ENCODE peak calls at places on chromosomes 13 and 19, in seven cellular contexts. B is Calu3, F is upper lobe of left lung, W is stomach, G is GM23338, M is PC-3, O is colonic mucosa. E is an unnamed sample.

GRCh38 chr19:13705928-13706447 is 58.3 kb upstream of the MRI1 start:
- DNase-seq in B (no peak), F (no peak), W (no peak), G (no peak), M (no peak), O (no peak), E (no peak)

GRCh38 chr13:107205318-107206112 is 637.6 kb upstream of the ARGLU1 start:
- DNase-seq in B (peak; percentile 57), F (peak; percentile 70), W (peak; percentile 77), G (peak; percentile 75), M (peak; percentile 60), O (peak; percentile 56), E (peak; percentile 20)

GRCh38 chr13:48828962-48829405 is 146.7 kb upstream of the FNDC3A start:
- DNase-seq in B (peak; percentile 19), F (no peak), W (no peak), G (peak; percentile 41), M (peak; percentile 64), O (no peak), E (no peak)

GRCh38 chr19:35901055-35901644 is 810 bp upstream of the NFKBID start:
- DNase-seq in B (no peak), F (no peak), W (no peak), G (peak; percentile 21), M (peak; percentile 27), O (no peak), E (no peak)

GRCh38 chr19:3046621-3047306 is 15.5 kb downstream of the TLE5 start:
- DNase-seq in B (no peak), F (no peak), W (no peak), G (peak; percentile 79), M (no peak), O (no peak), E (no peak)

GRCh38 chr13:75426421-75426820 is 55.5 kb downstream of the TBC1D4 start:
- DNase-seq in B (no peak), F (no peak), W (no peak), G (no peak), M (no peak), O (no peak), E (no peak)

GRCh38 chr13:53124568-53125094 is 96.0 kb downstream of the OLFM4 start:
- DNase-seq in B (no peak), F (no peak), W (no peak), G (no peak), M (no peak), O (no peak), E (no peak)

GRCh38 chr13:86080340-86080995 is 281.2 kb upstream of the SLITRK6 start:
- DNase-seq in B (no peak), F (no peak), W (no peak), G (no peak), M (peak; percentile 48), O (no peak), E (no peak)

GRCh38 chr13:20264271-20265018 is 32.3 kb upstream of the GJB6 start:
- DNase-seq in B (no peak), F (no peak), W (no peak), G (no peak), M (no peak), O (no peak), E (no peak)

GRCh38 chr19:11164879-11165406 is 9.4 kb upstream of the SPC24 start:
- DNase-seq in B (no peak), F (peak; percentile 24), W (peak; percentile 65), G (no peak), M (no peak), O (peak; percentile 62), E (no peak)

GRCh38 chr19:33293255-33294057 is 8.9 kb downstream of the CEBPA start:
- DNase-seq in B (no peak), F (peak; percentile 74), W (no peak), G (no peak), M (peak; percentile 75), O (peak; percentile 68), E (no peak)

GRCh38 chr13:113759525-113760137 is 605 bp downstream of the TMEM255B start:
- DNase-seq in B (no peak), F (peak; percentile 30), W (peak; percentile 25), G (peak; percentile 31), M (peak; percentile 25), O (no peak), E (no peak)

GRCh38 chr19:14550201-14550754 is 20.9 kb downstream of the TECR start:
- DNase-seq in B (peak; percentile 49), F (no peak), W (peak; percentile 34), G (no peak), M (peak; percentile 50), O (peak; percentile 88), E (no peak)

GRCh38 chr19:752652-753517 is 2.0 kb downstream of the MISP start:
- DNase-seq in B (peak; percentile 87), F (peak; percentile 86), W (peak; percentile 85), G (no peak), M (peak; percentile 94), O (peak; percentile 94), E (no peak)

GRCh38 chr19:33110201-33110910 is 21.6 kb upstream of the WDR88 start:
- DNase-seq in B (no peak), F (no peak), W (no peak), G (no peak), M (no peak), O (no peak), E (no peak)

GRCh38 chr19:32373614-32374295 is 28.3 kb downstream of the ZNF507 start:
- DNase-seq in B (peak; percentile 85), F (peak; percentile 65), W (peak; percentile 27), G (no peak), M (peak; percentile 96), O (peak; percentile 60), E (no peak)

GRCh38 chr13:73025212-73026012 is 33.4 kb upstream of the KLF5 start:
- DNase-seq in B (no peak), F (no peak), W (no peak), G (no peak), M (no peak), O (no peak), E (no peak)

GRCh38 chr13:79662882-79663281 is 181.9 kb downstream of the NDFIP2 start:
- DNase-seq in B (no peak), F (no peak), W (no peak), G (peak; percentile 11), M (peak; percentile 19), O (peak; percentile 21), E (no peak)

GRCh38 chr13:60663788-60664187 is 266.8 kb downstream of the TDRD3 start:
- DNase-seq in B (no peak), F (no peak), W (no peak), G (no peak), M (no peak), O (no peak), E (no peak)

DNA sequence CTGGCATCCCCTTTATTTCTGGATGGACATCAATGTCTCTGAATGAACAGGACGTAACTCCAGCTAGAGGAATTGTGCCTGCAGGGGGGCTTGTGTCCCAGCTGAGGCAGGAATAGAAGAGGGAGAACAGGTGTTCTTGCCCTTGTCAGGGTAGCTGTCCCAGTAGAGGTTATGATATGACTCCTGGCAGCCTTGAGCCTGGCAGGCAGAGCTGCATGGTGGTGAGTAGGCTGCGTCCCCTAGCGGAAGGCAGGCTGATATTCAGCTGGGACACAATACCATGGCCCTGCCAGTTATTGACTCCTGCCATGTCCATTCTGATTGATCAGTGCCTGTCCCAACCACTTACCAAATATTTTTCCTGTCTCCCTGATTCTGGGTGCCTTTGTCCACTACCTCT is 197.2 kb downstream of the RAP2A start:
- DNase-seq in B (no peak), F (no peak), W (no peak), G (peak; percentile 67), M (peak; percentile 15), O (no peak), E (no peak)
- TF ChIP-seq CTCF in B (no peak), F (no peak), W (no peak), G (peak; percentile 55), M (peak; percentile 44), O (no peak), E (no peak)

DNA sequence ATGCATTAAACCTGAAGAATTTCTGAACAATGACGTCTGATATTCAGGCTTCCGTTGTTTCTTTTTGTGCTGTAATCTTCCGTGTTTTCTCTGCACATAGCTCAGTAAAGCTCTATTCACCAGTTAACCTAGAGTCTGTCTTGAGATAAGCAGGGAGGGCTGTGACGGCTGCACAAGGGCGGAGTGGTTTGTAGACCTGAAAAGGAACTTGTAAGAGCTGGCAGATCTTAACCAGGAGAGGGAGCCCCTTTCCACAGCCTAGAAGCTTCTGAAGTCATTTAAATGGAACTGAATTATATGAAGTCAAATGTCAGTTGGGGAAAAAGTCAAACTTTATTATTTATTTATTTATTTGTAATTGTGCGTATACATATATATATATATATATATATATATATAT is 27.5 kb downstream of the DPRX start:
- DNase-seq in B (no peak), F (peak; percentile 31), W (no peak), G (peak; percentile 94), M (peak; percentile 30), O (no peak), E (no peak)
- TF ChIP-seq CTCF in B (no peak), F (peak; percentile 11), W (no peak), G (peak; percentile 70), M (peak; percentile 51), O (no peak), E (no peak)

DNA sequence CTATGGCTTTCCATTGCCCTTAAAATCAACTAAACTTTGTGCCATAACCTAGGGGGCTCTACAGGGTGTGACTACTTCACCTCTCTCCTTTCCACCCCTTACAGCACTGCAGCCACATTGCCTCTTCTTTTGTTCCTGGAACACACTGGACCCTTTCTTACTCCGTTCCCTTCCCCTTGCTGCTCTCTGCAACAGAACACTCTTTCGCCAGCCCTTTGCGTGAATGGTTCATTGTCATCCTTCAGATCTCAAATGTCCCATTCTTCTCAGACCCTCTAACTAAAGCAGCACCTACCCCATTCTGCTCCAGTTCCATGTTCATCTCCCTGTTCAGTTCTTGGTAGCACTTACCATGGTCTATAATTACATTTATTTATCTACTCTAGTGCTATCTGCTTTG is 208.3 kb downstream of the OXGR1 start:
- DNase-seq in B (no peak), F (no peak), W (no peak), G (no peak), M (no peak), O (no peak), E (no peak)
- TF ChIP-seq CTCF in B (no peak), F (no peak), W (no peak), G (no peak), M (no peak), O (no peak), E (no peak)

DNA sequence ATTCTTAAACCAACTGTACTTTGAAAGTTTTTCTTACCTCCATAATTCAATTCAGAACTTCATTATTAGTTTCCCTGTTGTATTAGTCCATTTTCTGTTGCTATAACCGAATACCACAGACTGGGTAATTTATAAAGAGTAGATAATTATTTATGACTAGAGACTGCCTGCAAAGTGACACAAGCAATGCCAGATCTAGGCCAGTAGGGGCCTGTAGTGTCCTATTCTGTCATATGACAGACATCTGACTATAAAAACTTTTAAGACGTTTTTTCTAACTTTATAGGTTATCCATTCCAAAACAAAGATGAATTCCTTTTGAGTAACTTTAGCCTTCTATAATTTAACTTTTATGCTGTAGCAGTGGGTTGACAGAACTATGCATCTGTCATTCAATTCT is 2783.8 kb downstream of the PCDH9 start:
- DNase-seq in B (no peak), F (no peak), W (no peak), G (peak; percentile 53), M (peak; percentile 42), O (no peak), E (no peak)
- TF ChIP-seq CTCF in B (no peak), F (no peak), W (no peak), G (peak; percentile 60), M (peak; percentile 64), O (no peak), E (no peak)

E was measured in natural killer cell.